ENCODE peak calls at places on chromosomes 4 and X, in seven cellular contexts. Y, X, D, L, R, T and Z are unnamed samples.

GRCh38 chrX:43551590-43551989 is 104.5 kb upstream of the MAOA start:
- DNase-seq in Y (no peak), X (no peak), D (no peak), L (no peak), R (no peak), T (no peak), Z (no peak)

GRCh38 chrX:95029571-95029970 is 1355.6 kb downstream of the FAM133A start:
- DNase-seq in Y (no peak), X (no peak), D (no peak), L (no peak), R (no peak), T (no peak), Z (no peak)

GRCh38 chr4:10083861-10084641 is 32.5 kb downstream of the WDR1 start:
- DNase-seq in Y (no peak), X (no peak), D (no peak), L (no peak), R (no peak), T (no peak), Z (no peak)

GRCh38 chrX:16786791-16787735 is 797 bp downstream of the TXLNG start:
- DNase-seq in Y (peak; percentile 20), X (no peak), D (peak; percentile 43), L (no peak), R (peak; percentile 71), T (peak; percentile 18), Z (no peak)

GRCh38 chr4:68476191-68476590 is 28.9 kb downstream of the TMPRSS11E start:
- DNase-seq in Y (no peak), X (peak; percentile 55), D (no peak), L (no peak), R (no peak), T (no peak), Z (no peak)

GRCh38 chr4:81622474-81623198 is 150.9 kb upstream of the RASGEF1B start:
- DNase-seq in Y (no peak), X (no peak), D (no peak), L (no peak), R (no peak), T (no peak), Z (no peak)

GRCh38 chrX:96837808-96838207 is 45.9 kb upstream of the RPA4 start:
- DNase-seq in Y (no peak), X (no peak), D (no peak), L (no peak), R (no peak), T (no peak), Z (no peak)

GRCh38 chr4:8051644-8052043 is 107.0 kb downstream of the ABLIM2 start:
- DNase-seq in Y (no peak), X (no peak), D (no peak), L (no peak), R (no peak), T (no peak), Z (no peak)

GRCh38 chrX:12929701-12930100 is 23.3 kb downstream of the TLR8 start:
- DNase-seq in Y (no peak), X (no peak), D (no peak), L (no peak), R (no peak), T (no peak), Z (no peak)

GRCh38 chrX:19332983-19333382 is 10.7 kb upstream of the PDHA1 start:
- DNase-seq in Y (no peak), X (peak; percentile 13), D (no peak), L (no peak), R (peak; percentile 7), T (no peak), Z (no peak)

GRCh38 chrX:69036674-69037573 is 128.3 kb downstream of the PJA1 start:
- DNase-seq in Y (no peak), X (no peak), D (no peak), L (no peak), R (no peak), T (no peak), Z (no peak)

GRCh38 chr4:142840516-142841123 is 5.5 kb downstream of the INPP4B start:
- DNase-seq in Y (no peak), X (peak; percentile 42), D (no peak), L (no peak), R (no peak), T (no peak), Z (no peak)

GRCh38 chr4:5249727-5250126 is 198.4 kb downstream of the STK32B start:
- DNase-seq in Y (no peak), X (no peak), D (no peak), L (no peak), R (no peak), T (no peak), Z (no peak)

GRCh38 chr4:118798658-118799057 is 37.3 kb downstream of the SEC24D start:
- DNase-seq in Y (no peak), X (no peak), D (no peak), L (no peak), R (no peak), T (no peak), Z (no peak)

GRCh38 chrX:40132751-40133150 is 35.0 kb upstream of the BCOR start:
- DNase-seq in Y (no peak), X (peak; percentile 44), D (no peak), L (no peak), R (no peak), T (no peak), Z (no peak)

GRCh38 chrX:40504801-40505605 is 75.8 kb upstream of the ATP6AP2 start:
- DNase-seq in Y (no peak), X (peak; percentile 6), D (no peak), L (no peak), R (no peak), T (no peak), Z (no peak)

GRCh38 chr4:168708108-168708507 is 211.3 kb downstream of the PALLD start:
- DNase-seq in Y (no peak), X (no peak), D (no peak), L (no peak), R (no peak), T (no peak), Z (no peak)

GRCh38 chrX:1599791-1600405 is 8.5 kb downstream of the AKAP17A start:
- DNase-seq in Y (no peak), X (no peak), D (no peak), L (no peak), R (no peak), T (no peak), Z (no peak)

GRCh38 chr4:23006756-23007155 is 314.0 kb downstream of the GBA3 start:
- DNase-seq in Y (no peak), X (no peak), D (no peak), L (no peak), R (no peak), T (no peak), Z (no peak)

GRCh38 chr4:119785963-119786362 is 157.4 kb upstream of the PDE5A start:
- DNase-seq in Y (no peak), X (peak; percentile 1), D (no peak), L (no peak), R (peak; percentile 13), T (no peak), Z (no peak)

GRCh38 chr4:43782391-43782790 is 666.2 kb downstream of the KCTD8 start:
- DNase-seq in Y (no peak), X (no peak), D (no peak), L (no peak), R (no peak), T (no peak), Z (no peak)

GRCh38 chrX:134846042-134846441 is 144.7 kb upstream of the SMIM10 start:
- DNase-seq in Y (no peak), X (no peak), D (no peak), L (no peak), R (no peak), T (no peak), Z (no peak)